ENCODE peak calls at places on chromosomes 16 and 17, in seven cellular contexts. Q is HAP-1; U is CD4-positive, CD25-positive, alpha-beta regulatory T cell; X is fibroblast of pulmonary artery; R is fibroblast of lung; T is prostate gland; M is fibroblast of mammary gland. V is an unnamed sample.

GRCh38 chr16:57118461-57119084 is 26.2 kb downstream of the CPNE2 start:
- DNase-seq in Q (no peak), U (no peak), R (no peak), M (no peak), X (no peak), T (no peak), V (no peak)

GRCh38 chr16:66845080-66845410 is 831 bp downstream of the CA7 start:
- DNase-seq in U (no peak), X (no peak), T (no peak), R (no peak), M (no peak), Q (no peak), V (no peak)

GRCh38 chr17:12853921-12854320 is 64.6 kb downstream of the ARHGAP44 start:
- DNase-seq in X (no peak), M (no peak), T (no peak), Q (no peak), R (no peak), U (no peak), V (no peak)

GRCh38 chr17:27793168-27793905 is 7.0 kb downstream of the NOS2 start:
- DNase-seq in Q (peak), R (peak), T (no peak), M (peak), U (no peak), X (no peak), V (no peak)

GRCh38 chr17:53032861-53033271 is 789.9 kb upstream of the KIF2B start:
- DNase-seq in T (no peak), X (peak), R (peak), Q (peak), M (peak), U (no peak), V (peak)

GRCh38 chr16:5446623-5447240 is 349.1 kb upstream of the EEF2KMT start:
- DNase-seq in X (no peak), U (no peak), Q (no peak), R (no peak), M (no peak), T (no peak), V (no peak)

GRCh38 chr17:31580331-31581021 is 189.0 kb downstream of the RAB11FIP4 start:
- DNase-seq in Q (no peak), R (peak), U (no peak), M (peak), X (peak), T (no peak), V (no peak)

GRCh38 chr17:2264023-2264860 is 39.3 kb downstream of the SMG6 start:
- DNase-seq in M (peak), Q (no peak), U (no peak), T (no peak), R (peak), X (peak), V (no peak)

GRCh38 chr17:17675925-17676534 is 5.2 kb upstream of the RAI1 start:
- DNase-seq in T (no peak), X (no peak), R (peak), M (peak), Q (no peak), U (no peak), V (no peak)

GRCh38 chr17:28993013-28993600 is 12.7 kb downstream of the SEZ6 start:
- DNase-seq in Q (no peak), U (no peak), T (no peak), X (no peak), M (no peak), R (no peak), V (no peak)

GRCh38 chr16:24972608-24973220 is 42.5 kb downstream of the ARHGAP17 start:
- DNase-seq in X (no peak), T (no peak), U (peak), Q (no peak), M (no peak), R (no peak), V (no peak)

GRCh38 chr16:1781758-1782407 is 488 bp downstream of the SPSB3 start:
- DNase-seq in T (no peak), X (no peak), Q (no peak), U (peak), R (peak), M (no peak), V (no peak)

GRCh38 chr16:23357761-23358290 is 55.7 kb downstream of the SCNN1B start:
- DNase-seq in Q (no peak), M (no peak), X (no peak), R (no peak), T (no peak), U (no peak), V (no peak)

GRCh38 chr17:10034719-10035475 is 129.8 kb upstream of the RCVRN start:
- DNase-seq in U (no peak), T (no peak), R (no peak), Q (no peak), X (no peak), M (no peak), V (no peak)

GRCh38 chr17:39576187-39576586 is 31.5 kb downstream of the NEUROD2 start:
- DNase-seq in M (no peak), T (no peak), R (no peak), Q (no peak), U (no peak), X (no peak), V (no peak)

GRCh38 chr17:82085031-82085861 is 12.8 kb downstream of the FASN start:
- DNase-seq in T (no peak), Q (no peak), X (no peak), U (no peak), M (no peak), R (no peak), V (no peak)

GRCh38 chr16:50203681-50204080 is 50.6 kb downstream of the TENT4B start:
- DNase-seq in U (no peak), X (no peak), Q (no peak), R (no peak), T (no peak), M (no peak), V (no peak)

GRCh38 chr16:17283022-17283421 is 187.7 kb downstream of the XYLT1 start:
- DNase-seq in T (no peak), Q (no peak), R (no peak), U (no peak), M (no peak), X (no peak), V (no peak)

GRCh38 chr17:19645608-19646250 is 2.8 kb upstream of the ALDH3A2 start:
- DNase-seq in Q (no peak), M (peak), X (peak), R (peak), T (no peak), U (peak), V (no peak)

GRCh38 chr17:38706625-38707298 is 1.7 kb downstream of the MLLT6 start:
- DNase-seq in Q (no peak), T (no peak), X (no peak), R (no peak), M (peak), U (peak), V (no peak)

GRCh38 chr16:35208001-35208935 is 1748.9 kb downstream of the TP53TG3F start:
- DNase-seq in Q (no peak), T (no peak), U (no peak), M (no peak), X (no peak), R (no peak), V (no peak)

GRCh38 chr16:48318630-48319029 is 66.6 kb downstream of the SIAH1 start:
- DNase-seq in M (peak), X (peak), U (peak), T (no peak), R (peak), Q (no peak), V (no peak)

GRCh38 chr17:80724723-80725388 is 180.2 kb downstream of the RPTOR start:
- DNase-seq in T (no peak), Q (no peak), R (peak), U (no peak), M (peak), X (peak), V (no peak)

GRCh38 chr16:69711115-69711740 is 15.1 kb downstream of the NQO1 start:
- DNase-seq in M (peak), Q (no peak), X (peak), U (no peak), T (peak), R (peak), V (peak)

GRCh38 chr16:65117701-65118448 is 4.0 kb downstream of the CDH11 start:
- DNase-seq in X (peak), R (peak), T (peak), Q (peak), M (peak), U (no peak), V (peak)

GRCh38 chr16:46895399-46896313 is 11.5 kb downstream of the GPT2 start:
- DNase-seq in M (no peak), T (no peak), R (no peak), X (no peak), U (no peak), Q (no peak), V (no peak)

GRCh38 chr17:68277807-68278206 is 13.1 kb downstream of the SLC16A6 start:
- DNase-seq in T (no peak), R (no peak), Q (no peak), X (no peak), M (no peak), U (no peak), V (no peak)

GRCh38 chr17:65099941-65100315 is 37.2 kb upstream of the RGS9 start:
- DNase-seq in T (no peak), X (peak), U (no peak), R (peak), Q (no peak), M (peak), V (no peak)

GRCh38 chr16:89873109-89873821 is at the start of gene TCF25:
- DNase-seq in Q (peak), R (peak), T (peak), U (peak), M (peak), X (peak), V (peak)

GRCh38 chr17:82234211-82235055 is 5.6 kb downstream of the SLC16A3 start:
- DNase-seq in R (no peak), U (no peak), T (no peak), M (no peak), Q (no peak), X (no peak), V (no peak)

DNA sequence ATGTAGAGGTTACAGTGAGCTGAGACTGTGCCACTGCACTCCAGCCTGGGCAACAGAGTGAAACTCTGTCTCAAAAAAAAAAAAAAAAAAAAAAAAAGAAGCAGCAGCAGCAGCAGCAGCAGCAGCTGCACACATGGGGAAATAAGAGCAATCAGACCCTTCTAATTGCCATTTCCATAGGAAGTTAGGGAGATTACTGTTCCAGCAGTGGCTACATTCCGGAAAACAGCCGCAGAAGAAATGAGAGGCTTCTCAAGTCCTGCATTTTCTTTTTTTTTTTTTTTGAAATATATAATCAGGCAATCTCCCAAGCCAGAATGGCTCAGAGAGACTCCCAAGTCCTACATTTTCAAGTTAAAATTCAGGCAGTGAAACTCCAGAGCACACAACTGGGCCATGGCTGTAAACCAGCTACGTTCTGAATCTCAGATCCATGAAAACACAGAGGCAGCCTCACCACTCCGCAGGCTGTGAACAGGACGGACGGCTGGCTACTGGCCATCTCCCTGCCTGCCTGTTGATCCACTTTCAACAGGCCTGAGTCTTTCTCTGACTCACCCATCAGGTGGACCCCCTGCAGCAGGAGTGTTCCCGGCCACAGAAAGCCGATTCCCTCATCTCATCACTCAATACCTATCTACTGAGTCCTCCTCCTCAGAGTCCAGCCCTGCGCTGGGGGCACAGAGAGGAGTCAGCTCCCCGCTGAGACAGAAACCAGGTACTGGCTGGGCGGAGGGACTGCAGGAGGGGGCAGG is 15.0 kb downstream of the TRPV1 start:
- DNase-seq in Q (no peak), U (no peak), T (no peak), X (peak), R (peak), M (peak), V (no peak)
- H3K4me3 ChIP-seq in Q (no peak), U (no peak), T (no peak), X (no peak), R (no peak), M (no peak), V (no peak)

DNA sequence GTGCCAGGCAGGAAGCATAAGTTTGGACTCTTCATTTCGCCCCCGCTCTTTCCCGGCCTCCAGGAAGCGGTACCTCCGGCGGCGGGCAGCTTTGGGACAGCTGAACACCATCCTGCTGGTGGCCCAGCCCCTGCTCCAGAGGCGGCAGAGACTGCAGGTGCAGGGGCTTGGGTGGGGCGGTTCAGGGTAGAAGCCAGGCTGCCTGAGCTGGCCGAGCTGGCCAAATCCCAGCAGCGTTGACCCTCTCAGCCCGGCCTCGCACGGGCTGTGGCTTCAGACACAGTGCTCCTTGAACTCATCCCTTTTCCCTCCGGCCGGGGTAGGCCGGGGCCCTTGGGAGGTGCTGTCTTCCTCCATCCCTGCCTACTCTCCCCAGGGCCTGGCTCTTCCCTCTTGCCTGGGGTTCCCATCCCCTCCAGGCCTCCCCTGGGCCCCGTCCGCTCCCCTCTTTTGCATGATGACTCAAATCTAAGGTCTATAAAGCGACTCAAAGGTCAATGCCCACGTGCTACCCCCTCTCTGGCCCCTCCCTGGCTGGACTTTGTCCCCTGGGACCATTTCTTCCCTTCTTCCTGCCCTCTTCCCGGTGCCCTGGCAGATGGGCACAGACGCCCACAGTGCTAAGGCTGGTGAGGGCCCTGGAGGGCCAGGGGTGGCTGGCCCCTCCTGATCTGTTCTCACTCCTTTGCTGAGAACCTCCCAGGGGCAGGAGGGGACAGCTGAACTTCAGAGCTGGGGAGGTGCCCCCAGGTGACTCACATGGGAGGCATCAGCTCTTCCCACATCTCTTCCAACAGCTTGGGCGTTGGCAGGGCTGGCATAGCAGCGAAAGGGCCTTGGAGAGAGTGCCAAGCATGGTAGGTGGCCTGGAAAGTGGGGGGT is 22.7 kb downstream of the MYO15B start:
- DNase-seq in M (no peak), Q (no peak), R (no peak), T (no peak), U (no peak), X (no peak), V (no peak)
- H3K4me3 ChIP-seq in M (no peak), Q (no peak), R (no peak), T (no peak), U (no peak), X (no peak), V (no peak)

DNA sequence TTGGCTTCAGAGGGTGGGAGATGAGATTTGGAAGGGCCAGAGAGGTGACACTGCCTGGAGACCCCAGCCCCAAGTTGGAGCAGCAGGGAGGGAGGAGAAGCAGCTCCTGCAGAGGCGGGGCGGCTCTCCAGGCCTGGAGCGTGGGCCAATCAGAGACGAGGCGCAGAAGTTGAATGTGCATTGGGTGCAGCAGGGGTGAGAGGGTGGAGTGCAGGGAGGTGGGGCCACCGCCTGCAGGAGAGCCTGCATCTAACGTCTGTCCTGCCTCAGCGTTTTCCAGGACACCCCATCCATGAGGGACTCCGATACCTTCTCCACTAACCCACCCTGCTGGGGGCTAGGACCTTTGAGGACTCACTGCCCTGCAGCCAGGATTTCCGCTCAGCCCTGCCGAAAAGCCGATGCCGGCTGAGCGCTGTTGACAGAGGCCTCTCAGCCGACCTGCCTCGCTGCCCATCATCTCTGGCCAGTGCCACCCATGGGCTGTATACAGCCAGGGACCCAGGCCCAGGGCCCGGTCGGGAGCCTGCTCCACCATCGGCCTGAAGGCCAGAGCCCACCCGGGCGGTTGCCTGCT is 146.2 kb downstream of the ENGASE start:
- DNase-seq in X (no peak), T (no peak), M (no peak), U (no peak), R (no peak), Q (no peak), V (no peak)
- H3K4me3 ChIP-seq in X (no peak), T (no peak), M (no peak), U (no peak), R (no peak), Q (no peak), V (no peak)

GRCh38 chr17:73308017-73308823 is 3.6 kb downstream of the CDC42EP4 start:
- DNase-seq in T (peak), Q (no peak), U (no peak), X (peak), M (peak), R (peak), V (peak)
- H3K4me3 ChIP-seq in T (peak), Q (no peak), U (no peak), X (peak), M (peak), R (peak), V (peak)